ENCODE peak calls at places on chromosomes 5 and 9, in six cellular contexts. One of them, this sample, is unnamed.

GRCh38 chr9:82560457-82560904 is 502.5 kb downstream of the RASEF start:
- DNase-seq in activated CD4-positive, CD25-positive, alpha-beta regulatory T cell treated with anti-CD3 and anti-CD28 coated beads, Interleukin-2, amount 50 U/mL, for 72 hours: no peak
- DNase-seq in NCI-H510A treated with DMSO at 0.1 percent for 48 hours: peak; percentile 92
- DNase-seq in amygdala: no peak
- DNase-seq in foreskin keratinocyte: no peak
- DNase-seq in hippocampal formation: no peak
- DNase-seq in this sample: no peak

GRCh38 chr9:105842023-105842644 is 147.8 kb downstream of the TMEM38B start:
- DNase-seq in activated CD4-positive, CD25-positive, alpha-beta regulatory T cell treated with anti-CD3 and anti-CD28 coated beads, Interleukin-2, amount 50 U/mL, for 72 hours: no peak
- DNase-seq in NCI-H510A treated with DMSO at 0.1 percent for 48 hours: peak; percentile 10
- DNase-seq in hippocampal formation: peak; percentile 8
- DNase-seq in amygdala: no peak
- DNase-seq in foreskin keratinocyte: no peak
- DNase-seq in this sample: peak; percentile 7

GRCh38 chr9:136399176-136400037 is 563 bp downstream of the SNAPC4 start:
- DNase-seq in activated CD4-positive, CD25-positive, alpha-beta regulatory T cell treated with anti-CD3 and anti-CD28 coated beads, Interleukin-2, amount 50 U/mL, for 72 hours: peak; percentile 69
- DNase-seq in NCI-H510A treated with DMSO at 0.1 percent for 48 hours: no peak
- DNase-seq in foreskin keratinocyte: no peak
- DNase-seq in hippocampal formation: no peak
- DNase-seq in amygdala: no peak
- DNase-seq in this sample: peak; percentile 20

GRCh38 chr5:39107350-39107749 is 33.2 kb upstream of the RICTOR start:
- DNase-seq in activated CD4-positive, CD25-positive, alpha-beta regulatory T cell treated with anti-CD3 and anti-CD28 coated beads, Interleukin-2, amount 50 U/mL, for 72 hours: no peak
- DNase-seq in NCI-H510A treated with DMSO at 0.1 percent for 48 hours: no peak
- DNase-seq in foreskin keratinocyte: no peak
- DNase-seq in hippocampal formation: no peak
- DNase-seq in amygdala: no peak
- DNase-seq in this sample: no peak

GRCh38 chr5:14668247-14668646 is 3.7 kb downstream of the OTULIN start:
- DNase-seq in hippocampal formation: no peak
- DNase-seq in activated CD4-positive, CD25-positive, alpha-beta regulatory T cell treated with anti-CD3 and anti-CD28 coated beads, Interleukin-2, amount 50 U/mL, for 72 hours: no peak
- DNase-seq in NCI-H510A treated with DMSO at 0.1 percent for 48 hours: no peak
- DNase-seq in amygdala: no peak
- DNase-seq in foreskin keratinocyte: no peak
- DNase-seq in this sample: no peak

GRCh38 chr5:59712836-59713487 is 180.6 kb downstream of the PDE4D start:
- DNase-seq in hippocampal formation: no peak
- DNase-seq in amygdala: no peak
- DNase-seq in activated CD4-positive, CD25-positive, alpha-beta regulatory T cell treated with anti-CD3 and anti-CD28 coated beads, Interleukin-2, amount 50 U/mL, for 72 hours: no peak
- DNase-seq in foreskin keratinocyte: no peak
- DNase-seq in NCI-H510A treated with DMSO at 0.1 percent for 48 hours: no peak
- DNase-seq in this sample: peak; percentile 19

GRCh38 chr9:89732295-89732951 is 127.6 kb downstream of the GADD45G start:
- DNase-seq in amygdala: no peak
- DNase-seq in hippocampal formation: no peak
- DNase-seq in activated CD4-positive, CD25-positive, alpha-beta regulatory T cell treated with anti-CD3 and anti-CD28 coated beads, Interleukin-2, amount 50 U/mL, for 72 hours: no peak
- DNase-seq in foreskin keratinocyte: peak; percentile 8
- DNase-seq in NCI-H510A treated with DMSO at 0.1 percent for 48 hours: peak; percentile 61
- DNase-seq in this sample: peak; percentile 55

GRCh38 chr5:57850109-57850508 is 367.5 kb upstream of the ACTBL2 start:
- DNase-seq in amygdala: no peak
- DNase-seq in foreskin keratinocyte: no peak
- DNase-seq in activated CD4-positive, CD25-positive, alpha-beta regulatory T cell treated with anti-CD3 and anti-CD28 coated beads, Interleukin-2, amount 50 U/mL, for 72 hours: no peak
- DNase-seq in hippocampal formation: no peak
- DNase-seq in NCI-H510A treated with DMSO at 0.1 percent for 48 hours: no peak
- DNase-seq in this sample: peak; percentile 68

GRCh38 chr5:133731951-133732350 is 119.6 kb upstream of the FSTL4 start:
- DNase-seq in hippocampal formation: no peak
- DNase-seq in foreskin keratinocyte: no peak
- DNase-seq in amygdala: no peak
- DNase-seq in activated CD4-positive, CD25-positive, alpha-beta regulatory T cell treated with anti-CD3 and anti-CD28 coated beads, Interleukin-2, amount 50 U/mL, for 72 hours: no peak
- DNase-seq in NCI-H510A treated with DMSO at 0.1 percent for 48 hours: no peak
- DNase-seq in this sample: no peak

GRCh38 chr5:124154714-124155113 is 591.7 kb downstream of the ZNF608 start:
- DNase-seq in hippocampal formation: no peak
- DNase-seq in NCI-H510A treated with DMSO at 0.1 percent for 48 hours: no peak
- DNase-seq in amygdala: no peak
- DNase-seq in activated CD4-positive, CD25-positive, alpha-beta regulatory T cell treated with anti-CD3 and anti-CD28 coated beads, Interleukin-2, amount 50 U/mL, for 72 hours: no peak
- DNase-seq in foreskin keratinocyte: no peak
- DNase-seq in this sample: peak; percentile 7

This sample was measured in M059J.